ENCODE peak calls at places on chromosome X, in four cellular contexts. W is fibroblast of lung, B is upper lobe of left lung, O is tibial nerve. F is an unnamed sample.
A peak's percentile ranks its signal among the peaks of the same experiment; 100 is the strongest.

GRCh38 chrX:118637997-118638396 is 89.4 kb upstream of the IL13RA1 start:
- DNase-seq in W (no peak), B (no peak), O (no peak), F (no peak)

GRCh38 chrX:4825550-4825949 is 1112.1 kb upstream of the PRKX start:
- DNase-seq in W (no peak), B (no peak), O (no peak), F (no peak)

GRCh38 chrX:3346436-3347329 is at the start of gene MXRA5:
- DNase-seq in W (peak; percentile 75), B (peak; percentile 51), O (no peak), F (peak; percentile 61)

GRCh38 chrX:67100031-67100884 is 443.6 kb upstream of the AR start:
- DNase-seq in W (no peak), B (no peak), O (no peak), F (no peak)

GRCh38 chrX:46770817-46771163 is 11.9 kb upstream of the SLC9A7 start:
- DNase-seq in W (peak; percentile 94), B (no peak), O (no peak), F (peak; percentile 83)

GRCh38 chrX:1487401-1487800 is 34.7 kb upstream of the ASMTL start:
- DNase-seq in W (no peak), B (no peak), O (no peak), F (no peak)

GRCh38 chrX:47232803-47233332 is at the start of gene USP11:
- DNase-seq in W (peak; percentile 42), B (peak; percentile 92), O (no peak), F (peak; percentile 53)

GRCh38 chrX:1480082-1480785 is 27.5 kb upstream of the ASMTL start:
- DNase-seq in W (no peak), B (no peak), O (no peak), F (no peak)

GRCh38 chrX:9612146-9612505 is 147.3 kb downstream of the TBL1X start:
- DNase-seq in W (no peak), B (no peak), O (no peak), F (no peak)

GRCh38 chrX:131812847-131813825 is 210.0 kb upstream of the STK26 start:
- DNase-seq in W (peak; percentile 62), B (no peak), O (no peak), F (peak; percentile 85)

GRCh38 chrX:9278475-9279270 is 186.2 kb upstream of the TBL1X start:
- DNase-seq in W (no peak), B (no peak), O (no peak), F (peak; percentile 10)

GRCh38 chrX:129529685-129530281 is 6.5 kb upstream of the SMARCA1 start:
- DNase-seq in W (peak; percentile 44), B (no peak), O (no peak), F (peak; percentile 52)

GRCh38 chrX:69107231-69107739 is 58.0 kb downstream of the PJA1 start:
- DNase-seq in W (no peak), B (no peak), O (no peak), F (no peak)

GRCh38 chrX:49977319-49978090 is 55.1 kb downstream of the CLCN5 start:
- DNase-seq in W (no peak), B (peak; percentile 2), O (no peak), F (no peak)

GRCh38 chrX:131397891-131398290 is 108.8 kb upstream of the IGSF1 start:
- DNase-seq in W (no peak), B (no peak), O (no peak), F (no peak)

GRCh38 chrX:136754641-136755040 is 26.1 kb downstream of the ARHGEF6 start:
- DNase-seq in W (peak; percentile 64), B (no peak), O (no peak), F (peak; percentile 72)

GRCh38 chrX:132414404-132414803 is 74.4 kb downstream of the MBNL3 start:
- DNase-seq in W (no peak), B (no peak), O (no peak), F (no peak)

GRCh38 chrX:71627588-71628404 is 9.5 kb upstream of the CXCR3 start:
- DNase-seq in W (no peak), B (no peak), O (no peak), F (no peak)

GRCh38 chrX:71492086-71493065 is 40.5 kb upstream of the OGT start:
- DNase-seq in W (peak; percentile 51), B (peak; percentile 89), O (peak; percentile 16), F (peak; percentile 41)

GRCh38 chrX:45540181-45540580 is 339.5 kb upstream of the DIPK2B start:
- DNase-seq in W (peak; percentile 20), B (no peak), O (no peak), F (no peak)

GRCh38 chrX:41332005-41332404 is 2.0 kb upstream of the DDX3X start:
- DNase-seq in W (no peak), B (no peak), O (no peak), F (no peak)
- H3K4me3 ChIP-seq in W (peak overlapping the region; percentile 98), B (no peak overlapping the region), O (peak overlapping the region; percentile 82), F (peak overlapping the region; percentile 52)

GRCh38 chrX:14027511-14028019 is 2.1 kb downstream of the GEMIN8 start:
- DNase-seq in W (peak; percentile 88), B (no peak), O (no peak), F (peak; percentile 65)

GRCh38 chrX:14027031-14027430 is 2.7 kb downstream of the GEMIN8 start:
- DNase-seq in W (peak; percentile 60), B (no peak), O (no peak), F (peak; percentile 17)

GRCh38 chrX:14029039-14029424 is 660 bp downstream of the GEMIN8 start:
- DNase-seq in W (no peak), B (no peak), O (no peak), F (no peak)

GRCh38 chrX:14029425-14030247 is at the start of gene GEMIN8:
- DNase-seq in W (peak; percentile 92), B (peak; percentile 97), O (peak; percentile 54), F (peak; percentile 92)

GRCh38 chrX:14028473-14028872 is 1.2 kb downstream of the GEMIN8 start:
- DNase-seq in W (no peak), B (no peak), O (no peak), F (no peak)
- H3K4me3 ChIP-seq in W (peak overlapping the region; percentile 82), B (no peak overlapping the region), O (no peak overlapping the region), F (peak overlapping the region; percentile 62)

GRCh38 chrX:149939271-149940014 is 1.2 kb upstream of the EOLA2 start:
- DNase-seq in W (peak; percentile 83), B (peak; percentile 98), O (peak; percentile 90), F (peak; percentile 94)
- H3K4me3 ChIP-seq in W (peak overlapping the region; percentile 29), B (peak overlapping the region; percentile 38), O (peak overlapping the region; percentile 58), F (peak overlapping the region; percentile 56)

GRCh38 chrX:111376486-111376885 is 35.5 kb downstream of the DCX start:
- DNase-seq in W (no peak), B (no peak), O (no peak), F (no peak)
- H3K4me3 ChIP-seq in W (no peak overlapping the region), B (no peak overlapping the region), O (no peak overlapping the region), F (no peak overlapping the region)